ENCODE peak calls at places on chromosome 10, in nine cellular contexts. One of them, this sample, is unnamed.

GRCh38 chr10:29304259-29305030 is 15.6 kb downstream of the LYZL1 start:
- DNase-seq in RWPE1: peak
- DNase-seq in chondrocyte: no peak
- DNase-seq in central memory CD4-positive, alpha-beta T cell: no peak
- DNase-seq in LoVo: peak
- DNase-seq in NCI-H1436: peak
- DNase-seq in fibroblast of the aortic adventitia: peak
- DNase-seq in anterior cingulate cortex: peak
- DNase-seq in uterus: peak
- DNase-seq in this sample: no peak

GRCh38 chr10:86090807-86091206 is 275.8 kb downstream of the GRID1 start:
- DNase-seq in RWPE1: no peak
- DNase-seq in chondrocyte: no peak
- DNase-seq in central memory CD4-positive, alpha-beta T cell: no peak
- DNase-seq in LoVo: no peak
- DNase-seq in NCI-H1436: no peak
- DNase-seq in fibroblast of the aortic adventitia: no peak
- DNase-seq in anterior cingulate cortex: no peak
- DNase-seq in uterus: no peak
- DNase-seq in this sample: no peak

GRCh38 chr10:95519132-95519487 is 42.1 kb downstream of the SORBS1 start:
- DNase-seq in RWPE1: no peak
- DNase-seq in chondrocyte: no peak
- DNase-seq in central memory CD4-positive, alpha-beta T cell: no peak
- DNase-seq in LoVo: no peak
- DNase-seq in NCI-H1436: no peak
- DNase-seq in fibroblast of the aortic adventitia: no peak
- DNase-seq in anterior cingulate cortex: no peak
- DNase-seq in uterus: no peak
- DNase-seq in this sample: no peak

GRCh38 chr10:3495281-3495680 is 289.7 kb downstream of the KLF6 start:
- DNase-seq in RWPE1: no peak
- DNase-seq in chondrocyte: no peak
- DNase-seq in central memory CD4-positive, alpha-beta T cell: no peak
- DNase-seq in LoVo: no peak
- DNase-seq in NCI-H1436: no peak
- DNase-seq in fibroblast of the aortic adventitia: no peak
- DNase-seq in anterior cingulate cortex: no peak
- DNase-seq in uterus: no peak
- DNase-seq in this sample: no peak

GRCh38 chr10:132005147-132005546 is 23.4 kb upstream of the BNIP3 start:
- DNase-seq in RWPE1: no peak
- DNase-seq in chondrocyte: no peak
- DNase-seq in central memory CD4-positive, alpha-beta T cell: no peak
- DNase-seq in LoVo: no peak
- DNase-seq in NCI-H1436: no peak
- DNase-seq in fibroblast of the aortic adventitia: no peak
- DNase-seq in anterior cingulate cortex: no peak
- DNase-seq in uterus: no peak
- DNase-seq in this sample: no peak

GRCh38 chr10:61128196-61128595 is 184.2 kb upstream of the RHOBTB1 start:
- DNase-seq in RWPE1: no peak
- DNase-seq in chondrocyte: no peak
- DNase-seq in central memory CD4-positive, alpha-beta T cell: no peak
- DNase-seq in LoVo: no peak
- DNase-seq in NCI-H1436: no peak
- DNase-seq in fibroblast of the aortic adventitia: no peak
- DNase-seq in anterior cingulate cortex: no peak
- DNase-seq in uterus: no peak
- DNase-seq in this sample: no peak

GRCh38 chr10:7948601-7949000 is 105.9 kb upstream of the GATA3 start:
- DNase-seq in RWPE1: no peak
- DNase-seq in chondrocyte: no peak
- DNase-seq in central memory CD4-positive, alpha-beta T cell: no peak
- DNase-seq in LoVo: no peak
- DNase-seq in NCI-H1436: no peak
- DNase-seq in fibroblast of the aortic adventitia: peak
- DNase-seq in anterior cingulate cortex: no peak
- DNase-seq in uterus: no peak
- DNase-seq in this sample: no peak

GRCh38 chr10:75465110-75465509 is 33.7 kb downstream of the LRMDA start:
- DNase-seq in RWPE1: no peak
- DNase-seq in chondrocyte: no peak
- DNase-seq in central memory CD4-positive, alpha-beta T cell: no peak
- DNase-seq in LoVo: no peak
- DNase-seq in NCI-H1436: no peak
- DNase-seq in fibroblast of the aortic adventitia: no peak
- DNase-seq in anterior cingulate cortex: no peak
- DNase-seq in uterus: no peak
- DNase-seq in this sample: no peak

GRCh38 chr10:106078796-106079576 is 1085.5 kb downstream of the SORCS1 start:
- DNase-seq in RWPE1: no peak
- DNase-seq in chondrocyte: no peak
- DNase-seq in central memory CD4-positive, alpha-beta T cell: no peak
- DNase-seq in LoVo: no peak
- DNase-seq in NCI-H1436: no peak
- DNase-seq in fibroblast of the aortic adventitia: peak
- DNase-seq in anterior cingulate cortex: no peak
- DNase-seq in uterus: no peak
- DNase-seq in this sample: no peak

GRCh38 chr10:6239213-6239991 is 36.7 kb downstream of the PFKFB3 start:
- DNase-seq in RWPE1: peak
- DNase-seq in chondrocyte: peak
- DNase-seq in central memory CD4-positive, alpha-beta T cell: peak
- DNase-seq in LoVo: peak
- DNase-seq in NCI-H1436: no peak
- DNase-seq in fibroblast of the aortic adventitia: peak
- DNase-seq in anterior cingulate cortex: no peak
- DNase-seq in uterus: peak
- DNase-seq in this sample: no peak

GRCh38 chr10:132431537-132432175 is 34.7 kb downstream of the PWWP2B start:
- DNase-seq in RWPE1: no peak
- DNase-seq in chondrocyte: no peak
- DNase-seq in central memory CD4-positive, alpha-beta T cell: no peak
- DNase-seq in LoVo: no peak
- DNase-seq in NCI-H1436: no peak
- DNase-seq in fibroblast of the aortic adventitia: no peak
- DNase-seq in anterior cingulate cortex: no peak
- DNase-seq in uterus: no peak
- DNase-seq in this sample: no peak

GRCh38 chr10:92737484-92737883 is 47.7 kb downstream of the HHEX start:
- DNase-seq in RWPE1: no peak
- DNase-seq in chondrocyte: no peak
- DNase-seq in central memory CD4-positive, alpha-beta T cell: no peak
- DNase-seq in LoVo: no peak
- DNase-seq in NCI-H1436: no peak
- DNase-seq in fibroblast of the aortic adventitia: no peak
- DNase-seq in anterior cingulate cortex: no peak
- DNase-seq in uterus: no peak
- DNase-seq in this sample: no peak

GRCh38 chr10:49575489-49576072 is 34.5 kb upstream of the SLC18A3 start:
- DNase-seq in RWPE1: no peak
- DNase-seq in chondrocyte: no peak
- DNase-seq in central memory CD4-positive, alpha-beta T cell: no peak
- DNase-seq in LoVo: no peak
- DNase-seq in NCI-H1436: no peak
- DNase-seq in fibroblast of the aortic adventitia: no peak
- DNase-seq in anterior cingulate cortex: no peak
- DNase-seq in uterus: no peak
- DNase-seq in this sample: no peak

GRCh38 chr10:49645417-49646255 is 31.8 kb downstream of the CHAT start:
- DNase-seq in RWPE1: no peak
- DNase-seq in chondrocyte: peak
- DNase-seq in central memory CD4-positive, alpha-beta T cell: no peak
- DNase-seq in LoVo: no peak
- DNase-seq in NCI-H1436: no peak
- DNase-seq in fibroblast of the aortic adventitia: no peak
- DNase-seq in anterior cingulate cortex: no peak
- DNase-seq in uterus: no peak
- DNase-seq in this sample: no peak